ENCODE peak calls at places on chromosomes 7 and 10, in six cellular contexts. S is HepG2, C is K562, A is A549, F is GM12878, Y is endothelial cell of umbilical vein. N is an unnamed sample.

GRCh38 chr10:73856261-73856660 is 18.1 kb downstream of the CAMK2G start:
- DNase-seq in A (no peak), Y (no peak), F (no peak), S (no peak), C (no peak), N (no peak)

GRCh38 chr10:126867567-126868365 is 37.5 kb upstream of the DOCK1 start:
- DNase-seq in Y (no peak), S (no peak), A (no peak), F (no peak), C (no peak), N (no peak)

GRCh38 chr7:39130740-39131538 is 153.2 kb downstream of the POU6F2 start:
- DNase-seq in A (no peak), C (no peak), S (no peak), Y (no peak), F (no peak), N (no peak)

GRCh38 chr10:95214793-95215192 is 20.8 kb downstream of the ACSM6 start:
- DNase-seq in C (no peak), Y (no peak), F (no peak), S (no peak), A (peak; percentile 81), N (no peak)

GRCh38 chr7:55477781-55478374 is 94.4 kb downstream of the VOPP1 start:
- DNase-seq in Y (no peak), F (no peak), C (no peak), A (no peak), S (no peak), N (no peak)

GRCh38 chr10:5527332-5528200 is 2.8 kb downstream of the CALML3 start:
- DNase-seq in Y (no peak), F (no peak), A (no peak), C (no peak), S (peak; percentile 50), N (no peak)

GRCh38 chr10:126407831-126408230 is 19.6 kb upstream of the ADAM12 start:
- DNase-seq in C (no peak), A (no peak), F (no peak), S (no peak), Y (no peak), N (no peak)

GRCh38 chr10:98168147-98168546 is 33.7 kb downstream of the R3HCC1L start:
- DNase-seq in S (no peak), A (no peak), Y (no peak), C (no peak), F (no peak), N (no peak)

GRCh38 chr7:151078233-151079040 is 2.2 kb downstream of the FASTK start:
- DNase-seq in F (no peak), C (peak; percentile 73), A (no peak), S (no peak), Y (no peak), N (no peak)

GRCh38 chr10:130742936-130743675 is 568.4 kb downstream of the TCERG1L start:
- DNase-seq in A (no peak), F (no peak), Y (no peak), C (no peak), S (no peak), N (no peak)

GRCh38 chr10:43196131-43196980 is 58.1 kb downstream of the CSGALNACT2 start:
- DNase-seq in S (no peak), A (no peak), Y (no peak), F (no peak), C (no peak), N (no peak)

GRCh38 chr10:119644215-119644826 is 6.9 kb upstream of the BAG3 start:
- DNase-seq in A (no peak), Y (no peak), F (no peak), C (no peak), S (peak; percentile 27), N (no peak)

GRCh38 chr7:137454169-137455166 is 110.9 kb upstream of the PTN start:
- DNase-seq in Y (peak; percentile 50), C (peak; percentile 48), S (peak; percentile 24), A (peak; percentile 35), F (no peak), N (peak; percentile 52)

DNA sequence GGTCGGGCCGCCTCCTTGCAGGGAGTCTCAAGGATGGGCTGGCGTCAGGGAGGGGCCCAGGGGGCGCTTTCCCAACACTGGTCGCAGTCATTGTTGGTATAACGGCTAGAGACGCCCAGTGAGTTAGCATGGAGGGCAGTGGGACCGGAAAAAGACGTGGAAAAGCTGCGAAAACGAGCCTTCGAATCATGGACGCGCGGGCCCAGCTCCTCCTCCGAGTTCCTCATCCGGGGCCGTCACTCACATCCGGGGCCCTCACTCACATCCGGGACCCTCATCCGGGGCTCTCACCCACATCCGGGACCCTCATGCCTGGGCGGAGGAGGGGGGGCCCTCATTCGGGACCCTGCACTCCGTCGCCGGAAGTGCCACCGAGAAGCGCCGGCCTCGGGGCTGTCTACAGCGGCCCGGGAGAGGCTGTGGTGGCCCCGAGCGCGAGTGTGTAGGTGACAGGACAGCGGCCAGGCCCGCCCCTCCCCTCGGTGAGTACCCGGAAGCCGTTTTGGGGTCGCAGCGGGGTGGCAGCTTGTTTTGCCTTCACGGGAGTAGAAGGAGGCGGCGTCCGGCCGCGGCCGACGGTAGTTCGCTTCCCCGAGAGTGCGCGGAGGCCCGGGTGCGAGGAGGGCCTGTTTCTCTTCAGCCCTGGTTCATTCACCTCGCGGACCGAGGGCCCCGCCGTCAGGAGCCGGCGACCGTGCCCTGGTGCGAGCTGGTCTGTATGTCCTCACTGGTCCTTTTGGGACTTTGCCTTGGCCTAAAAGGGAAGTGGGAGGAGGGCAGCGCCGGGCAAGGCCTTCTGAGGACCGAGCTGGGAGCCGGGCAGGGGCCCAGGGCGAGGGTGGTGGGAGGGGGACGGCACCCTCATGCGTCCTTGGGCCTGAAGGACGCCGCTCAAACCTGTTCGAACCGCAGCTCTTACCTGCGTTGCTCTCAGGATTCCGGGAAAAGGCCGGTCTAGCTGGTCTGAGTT is at the start of gene ZNF655:
- DNase-seq in F (peak; percentile 53), S (peak; percentile 90), C (peak; percentile 97), A (peak; percentile 94), Y (peak; percentile 61), N (peak; percentile 98)
- TF ChIP-seq MYC in F (no peak), S (no peak), C (peak; percentile 31), A (peak; percentile 61), Y (no peak), N (no peak)

DNA sequence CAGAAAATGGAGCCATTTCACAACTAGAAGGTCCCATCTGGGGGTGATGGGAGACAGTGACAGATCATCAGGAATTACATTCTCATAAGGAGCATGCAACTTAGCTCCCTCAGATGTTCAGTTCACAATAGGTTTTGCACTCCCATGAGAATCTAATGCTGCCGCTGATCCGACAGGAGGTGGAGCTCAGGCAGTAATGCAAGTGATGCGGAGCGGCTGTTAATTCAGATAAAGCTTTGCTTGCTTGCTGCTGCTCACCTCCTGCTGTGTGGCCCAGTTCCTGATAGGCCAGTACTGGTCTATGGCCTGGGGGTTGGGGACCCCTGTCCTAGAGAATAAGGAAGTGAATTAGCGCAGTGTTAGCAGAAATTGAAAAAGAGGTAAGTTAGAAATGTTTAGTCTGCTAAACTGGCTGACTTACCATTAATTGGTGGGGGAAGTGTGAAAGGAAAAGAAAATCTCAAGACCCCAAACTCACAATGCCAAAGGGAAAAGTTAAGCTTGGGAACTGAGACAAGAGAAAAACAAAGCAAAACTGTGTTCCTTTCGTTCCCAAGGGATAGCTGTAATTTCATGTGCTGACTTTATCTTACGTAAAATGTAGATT is 76.4 kb downstream of the LYZL2 start:
- DNase-seq in A (no peak), F (no peak), Y (no peak), S (no peak), C (peak; percentile 98), N (peak; percentile 94)
- H3K4me3 ChIP-seq in A (no peak overlapping the region), F (no peak overlapping the region), Y (no peak overlapping the region), S (no peak overlapping the region), C (peak overlapping the region; percentile 10), N (peak overlapping the region; percentile 36)

DNA sequence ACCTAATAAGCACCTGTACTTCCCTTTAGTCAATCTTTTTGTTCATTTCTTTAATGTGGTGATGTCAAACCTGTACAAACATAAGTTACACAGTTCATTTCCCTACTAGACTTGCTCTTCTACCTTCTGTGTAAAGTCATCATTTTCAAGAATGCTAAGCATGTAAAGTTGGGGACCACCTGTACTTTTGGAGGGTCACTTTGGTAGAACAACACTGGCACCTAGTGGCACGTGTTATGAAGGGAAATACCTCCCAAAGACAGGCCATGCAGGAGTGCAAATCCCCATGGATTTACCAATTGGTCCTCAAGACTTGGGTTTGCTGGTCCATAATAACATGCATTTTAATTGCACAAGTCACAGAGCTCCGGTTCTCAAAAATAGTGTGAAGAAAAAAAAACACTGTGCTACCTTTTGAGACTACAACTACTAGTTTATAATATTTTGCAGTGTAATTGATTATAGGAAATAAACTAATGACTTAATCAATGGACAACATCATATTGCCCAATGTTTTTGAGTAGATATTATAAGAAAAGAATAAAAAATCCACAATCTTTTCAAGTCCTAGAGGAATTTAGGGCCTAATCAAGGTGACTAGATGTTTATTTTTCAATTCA is 431.4 kb upstream of the IGFBP3 start:
- DNase-seq in A (peak; percentile 79), S (peak; percentile 57), F (peak; percentile 35), Y (peak; percentile 65), C (peak; percentile 16), N (peak; percentile 57)
- TF ChIP-seq MYC in A (no peak), S (no peak), F (no peak), Y (no peak), C (no peak), N (no peak)

GRCh38 chr10:17229016-17229716 is 1.1 kb downstream of the VIM start:
- DNase-seq in A (peak; percentile 89), F (no peak), C (peak; percentile 80), Y (peak; percentile 90), S (no peak), N (peak; percentile 84)

GRCh38 chr10:17225823-17226222 is 2.2 kb upstream of the VIM start:
- DNase-seq in F (no peak), Y (no peak), S (no peak), C (no peak), A (no peak), N (no peak)

GRCh38 chr10:17226891-17227303 is 1.1 kb upstream of the VIM start:
- DNase-seq in F (no peak), A (no peak), S (no peak), Y (no peak), C (no peak), N (no peak)

GRCh38 chr10:17228081-17229015 is at the start of gene VIM:
- DNase-seq in A (peak; percentile 97), S (no peak), C (peak; percentile 94), F (peak; percentile 69), Y (peak; percentile 97), N (peak; percentile 95)

DNA sequence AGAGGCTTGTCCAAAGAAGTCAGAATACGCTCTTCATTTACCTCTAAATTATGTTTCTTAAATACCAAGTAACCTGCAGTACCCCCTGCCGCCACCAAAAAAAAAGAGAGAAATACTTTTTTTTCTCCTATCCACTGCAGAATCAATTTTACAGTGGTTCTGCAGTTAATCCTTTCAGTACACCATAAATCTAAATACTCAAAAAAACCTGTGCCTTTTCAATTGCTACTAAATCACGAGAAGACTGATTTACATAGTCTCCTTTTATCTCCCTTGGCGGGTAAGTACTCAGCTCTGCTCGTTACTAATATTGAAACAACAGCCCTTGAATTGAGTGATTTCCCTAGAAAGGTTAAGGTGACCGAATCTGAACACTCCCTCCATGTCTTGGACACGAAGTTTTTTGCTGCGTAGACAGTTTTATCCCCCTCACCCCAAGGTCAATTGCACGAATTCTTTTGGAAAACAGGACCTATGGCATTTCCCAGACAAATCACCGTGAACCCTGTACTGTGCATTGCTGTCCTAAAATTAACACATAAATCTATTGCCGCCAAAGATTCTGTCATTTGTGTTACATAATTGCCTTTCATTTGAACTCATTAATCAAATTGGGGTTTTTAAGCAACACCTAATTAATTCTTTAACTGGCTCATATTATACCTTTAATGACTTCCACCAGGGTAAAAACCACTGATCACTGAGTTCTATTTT is 517 bp upstream of the VIM start:
- DNase-seq in Y (peak; percentile 67), C (peak; percentile 43), A (peak; percentile 34), S (no peak), F (peak; percentile 63), N (peak; percentile 42)
- H3K4me3 ChIP-seq in Y (peak overlapping the region; percentile 83), C (peak overlapping the region; percentile 71), A (peak overlapping the region; percentile 94), S (no peak overlapping the region), F (peak overlapping the region; percentile 68), N (peak overlapping the region; percentile 68)